ENCODE peak calls at places on chromosomes 1 and 21, in four cellular contexts. One of them, this sample, is unnamed. For H3K36me3, the result is how much of the 10 kb centered on the place peaks cover.

GRCh38 chr1:42370876-42371549 is 9.6 kb upstream of the RIMKLA start:
- DNase-seq in ascending aorta: no peak
- DNase-seq in tibial artery: no peak
- DNase-seq in ovary: no peak
- DNase-seq in this sample: no peak

GRCh38 chr1:41639332-41639936 is 155.0 kb upstream of the EDN2 start:
- DNase-seq in tibial artery: no peak
- DNase-seq in ovary: no peak
- DNase-seq in ascending aorta: no peak
- DNase-seq in this sample: no peak

GRCh38 chr1:184036517-184036949 is 995 bp downstream of the COLGALT2 start:
- DNase-seq in ovary: no peak
- DNase-seq in ascending aorta: no peak
- DNase-seq in tibial artery: no peak
- DNase-seq in this sample: no peak

GRCh38 chr1:201530741-201531521 is 8.0 kb upstream of the NAV1 start:
- DNase-seq in tibial artery: peak
- DNase-seq in ovary: peak
- DNase-seq in ascending aorta: peak
- DNase-seq in this sample: peak

GRCh38 chr1:93715529-93716126 is 34.0 kb upstream of the BCAR3 start:
- DNase-seq in ovary: no peak
- DNase-seq in tibial artery: no peak
- DNase-seq in ascending aorta: no peak
- DNase-seq in this sample: no peak

GRCh38 chr1:96059276-96059675 is 662.3 kb upstream of the PTBP2 start:
- DNase-seq in ovary: no peak
- DNase-seq in tibial artery: no peak
- DNase-seq in ascending aorta: no peak
- DNase-seq in this sample: no peak

GRCh38 chr1:71222668-71223067 is 141.8 kb upstream of the ZRANB2 start:
- DNase-seq in ovary: no peak
- DNase-seq in tibial artery: no peak
- DNase-seq in ascending aorta: no peak
- DNase-seq in this sample: no peak

GRCh38 chr1:12184008-12184681 is 17.4 kb downstream of the TNFRSF1B start:
- DNase-seq in ascending aorta: peak
- DNase-seq in ovary: peak
- DNase-seq in tibial artery: peak
- DNase-seq in this sample: peak

GRCh38 chr21:42862774-42863503 is 16.4 kb downstream of the WDR4 start:
- DNase-seq in tibial artery: no peak
- DNase-seq in ovary: no peak
- DNase-seq in ascending aorta: no peak
- DNase-seq in this sample: no peak

GRCh38 chr21:31914472-31914871 is 41.7 kb downstream of the HUNK start:
- DNase-seq in tibial artery: no peak
- DNase-seq in ascending aorta: no peak
- DNase-seq in ovary: no peak
- DNase-seq in this sample: no peak

GRCh38 chr1:162562452-162562828 is 918 bp downstream of the UAP1 start:
- DNase-seq in ascending aorta: no peak
- DNase-seq in tibial artery: no peak
- DNase-seq in ovary: peak
- DNase-seq in this sample: peak

GRCh38 chr1:32234792-32235191 is 12.2 kb upstream of the FAM167B start:
- DNase-seq in ascending aorta: no peak
- DNase-seq in tibial artery: no peak
- DNase-seq in ovary: no peak
- DNase-seq in this sample: no peak

GRCh38 chr1:154717467-154718004 is 109.5 kb upstream of the ADAR start:
- DNase-seq in ovary: no peak
- DNase-seq in ascending aorta: no peak
- DNase-seq in tibial artery: no peak
- DNase-seq in this sample: no peak

GRCh38 chr21:15557925-15558324 is 171.9 kb upstream of the USP25 start:
- DNase-seq in ovary: no peak
- DNase-seq in tibial artery: no peak
- DNase-seq in ascending aorta: no peak
- DNase-seq in this sample: peak

GRCh38 chr1:179310271-179310670 is 16.7 kb downstream of the SOAT1 start:
- DNase-seq in ascending aorta: no peak
- DNase-seq in ovary: no peak
- DNase-seq in tibial artery: no peak
- DNase-seq in this sample: no peak

GRCh38 chr1:118206966-118207365 is 21.9 kb upstream of the SPAG17 start:
- DNase-seq in ascending aorta: no peak
- DNase-seq in tibial artery: no peak
- DNase-seq in ovary: no peak
- DNase-seq in this sample: no peak

GRCh38 chr1:150012611-150013010 is 2.1 kb upstream of the OTUD7B start:
- DNase-seq in tibial artery: no peak
- DNase-seq in ovary: no peak
- DNase-seq in ascending aorta: no peak
- DNase-seq in this sample: peak

GRCh38 chr1:70966018-70966638 is 81.5 kb downstream of the PTGER3 start:
- DNase-seq in ovary: no peak
- DNase-seq in tibial artery: no peak
- DNase-seq in ascending aorta: no peak
- DNase-seq in this sample: peak

GRCh38 chr1:24727490-24728214 is 17.6 kb upstream of the CLIC4 start:
- DNase-seq in ovary: peak
- DNase-seq in ascending aorta: peak
- DNase-seq in tibial artery: peak
- DNase-seq in this sample: peak

GRCh38 chr1:17605582-17606344 is 66.3 kb downstream of the ARHGEF10L start:
- DNase-seq in ovary: peak
- DNase-seq in tibial artery: peak
- DNase-seq in ascending aorta: no peak
- DNase-seq in this sample: no peak

GRCh38 chr1:156565519-156565918 is 6.8 kb downstream of the IQGAP3 start:
- DNase-seq in tibial artery: no peak
- DNase-seq in ovary: no peak
- DNase-seq in ascending aorta: no peak
- DNase-seq in this sample: no peak
- H3K36me3 ChIP-seq in tibial artery: under half
- H3K36me3 ChIP-seq in ovary: under half
- H3K36me3 ChIP-seq in ascending aorta: under half
- H3K36me3 ChIP-seq in this sample: under half

GRCh38 chr1:206802401-206802800 is 30.1 kb upstream of the IL10 start:
- DNase-seq in ascending aorta: no peak
- DNase-seq in ovary: no peak
- DNase-seq in tibial artery: no peak
- DNase-seq in this sample: no peak
- H3K4me3 ChIP-seq in ascending aorta: no peak
- H3K4me3 ChIP-seq in ovary: no peak
- H3K4me3 ChIP-seq in tibial artery: no peak
- H3K4me3 ChIP-seq in this sample: no peak

DNA sequence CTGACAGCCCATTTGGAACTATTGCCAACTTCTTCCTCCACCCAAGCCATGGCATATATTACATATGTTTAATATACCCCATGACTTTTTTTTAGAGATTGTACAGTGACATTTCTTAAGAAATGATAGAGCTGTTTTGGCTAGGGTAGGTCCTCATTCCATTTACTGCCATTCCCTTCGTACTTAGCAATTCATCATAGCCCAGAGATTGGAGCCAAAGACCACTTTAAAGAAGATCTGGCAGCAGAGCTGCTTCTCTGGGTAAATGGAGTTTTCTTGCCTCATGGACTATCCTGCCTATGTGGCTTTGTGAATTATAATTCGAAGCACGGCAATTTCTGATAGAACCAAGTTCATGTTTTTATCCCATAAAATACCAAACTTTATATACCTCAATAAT is 93.5 kb downstream of the ST3GAL3 start:
- DNase-seq in tibial artery: no peak
- DNase-seq in ovary: no peak
- DNase-seq in ascending aorta: no peak
- DNase-seq in this sample: no peak
- H3K27ac ChIP-seq in tibial artery: no peak
- H3K27ac ChIP-seq in ovary: no peak
- H3K27ac ChIP-seq in ascending aorta: no peak
- H3K27ac ChIP-seq in this sample: no peak

GRCh38 chr1:116402333-116402732 is 29.3 kb downstream of the ATP1A1 start:
- DNase-seq in ovary: no peak
- DNase-seq in tibial artery: no peak
- DNase-seq in ascending aorta: no peak
- DNase-seq in this sample: no peak
- H3K36me3 ChIP-seq in ovary: under half
- H3K36me3 ChIP-seq in tibial artery: half or more
- H3K36me3 ChIP-seq in ascending aorta: half or more
- H3K36me3 ChIP-seq in this sample: half or more

This sample was measured in SJCRH30.